ENCODE peak calls at places on chromosomes 2 and 18, in eight cellular contexts. Z is heart left ventricle, V is GM23248, A is IMR-90, H is OCI-LY7, U is colonic mucosa, R is thoracic aorta, L is dorsolateral prefrontal cortex. W is an unnamed sample.

GRCh38 chr2:170222298-170222697 is 44.4 kb downstream of the MYO3B start:
- DNase-seq in A (peak), Z (no peak), H (no peak), V (no peak), L (no peak), R (no peak), U (no peak), W (no peak)

GRCh38 chr2:20040489-20041172 is 10.8 kb downstream of the LAPTM4A start:
- DNase-seq in H (no peak), V (peak), Z (no peak), U (no peak), L (no peak), R (no peak), A (peak), W (no peak)

GRCh38 chr2:111712940-111713339 is 171.1 kb downstream of the ANAPC1 start:
- DNase-seq in U (no peak), L (no peak), Z (no peak), V (no peak), R (no peak), H (no peak), A (no peak), W (no peak)

GRCh38 chr2:11388262-11389047 is 44.0 kb upstream of the ROCK2 start:
- DNase-seq in H (no peak), R (no peak), Z (no peak), A (no peak), L (no peak), U (peak), V (no peak), W (no peak)

GRCh38 chr18:37483221-37483971 is 82.2 kb downstream of the CELF4 start:
- DNase-seq in A (peak), R (no peak), Z (no peak), H (no peak), L (no peak), U (no peak), V (peak), W (no peak)

GRCh38 chr2:233426619-233427342 is 72.5 kb downstream of the DGKD start:
- DNase-seq in L (no peak), A (peak), U (no peak), Z (no peak), V (peak), H (no peak), R (no peak), W (no peak)

GRCh38 chr2:108129636-108130035 is 110.1 kb upstream of the SULT1C3 start:
- DNase-seq in V (no peak), U (no peak), H (no peak), R (no peak), Z (no peak), L (no peak), A (no peak), W (no peak)

GRCh38 chr2:40357667-40358066 is 94.2 kb downstream of the SLC8A1 start:
- DNase-seq in V (peak), Z (no peak), H (no peak), R (no peak), A (peak), L (no peak), U (no peak), W (no peak)

GRCh38 chr18:12283256-12283655 is 24.8 kb upstream of the TUBB6 start:
- DNase-seq in L (no peak), A (peak), V (peak), R (no peak), Z (no peak), U (no peak), H (no peak), W (no peak)

GRCh38 chr2:126059379-126059778 is 596.6 kb upstream of the GYPC start:
- DNase-seq in V (no peak), R (no peak), L (no peak), U (no peak), Z (no peak), A (no peak), H (no peak), W (no peak)

GRCh38 chr18:55405655-55406373 is 182.2 kb downstream of the TCF4 start:
- DNase-seq in Z (peak), A (peak), L (peak), H (no peak), R (peak), V (peak), U (peak), W (peak)

GRCh38 chr2:71282493-71282892 is 49.1 kb upstream of the ZNF638 start:
- DNase-seq in A (no peak), L (no peak), Z (no peak), U (no peak), R (no peak), V (peak), H (peak), W (no peak)

GRCh38 chr18:12478269-12479057 is 70.7 kb downstream of the PRELID3A start:
- DNase-seq in L (no peak), U (no peak), A (no peak), H (no peak), Z (no peak), V (peak), R (no peak), W (no peak)

GRCh38 chr2:173806761-173807160 is 158.4 kb downstream of the SP3 start:
- DNase-seq in L (no peak), V (peak), A (peak), U (no peak), H (no peak), R (no peak), Z (no peak), W (no peak)

GRCh38 chr2:88450925-88451575 is 1.4 kb downstream of the FOXI3 start:
- DNase-seq in H (no peak), R (no peak), V (no peak), U (no peak), A (no peak), Z (no peak), L (no peak), W (no peak)

GRCh38 chr2:186540971-186541370 is 48.9 kb upstream of the ITGAV start:
- DNase-seq in H (no peak), R (no peak), U (no peak), A (peak), Z (no peak), L (no peak), V (peak), W (no peak)

GRCh38 chr2:32009479-32010256 is 1.1 kb downstream of the MEMO1 start:
- DNase-seq in H (peak), Z (peak), R (no peak), A (no peak), U (peak), V (peak), L (no peak), W (peak)

GRCh38 chr18:37019157-37019571 is 190.2 kb downstream of the KIAA1328 start:
- DNase-seq in L (no peak), U (no peak), V (peak), Z (no peak), H (no peak), R (no peak), A (peak), W (no peak)

GRCh38 chr2:68238955-68239822 is 13.1 kb downstream of the PPP3R1 start:
- DNase-seq in H (no peak), V (peak), Z (no peak), A (peak), U (no peak), L (no peak), R (no peak), W (no peak)

GRCh38 chr2:172704072-172704936 is 31.3 kb upstream of the RAPGEF4 start:
- DNase-seq in A (peak), H (peak), L (no peak), Z (no peak), V (peak), R (no peak), U (no peak), W (no peak)

GRCh38 chr2:127143851-127144782 is 37.2 kb upstream of the BIN1 start:
- DNase-seq in Z (no peak), U (no peak), A (peak), L (peak), V (peak), H (no peak), R (no peak), W (no peak)

GRCh38 chr2:37784759-37785149 is 113.3 kb upstream of the CDC42EP3 start:
- DNase-seq in V (no peak), R (no peak), U (no peak), Z (no peak), H (no peak), L (no peak), A (no peak), W (no peak)

GRCh38 chr18:78273876-78274275 is 705.7 kb upstream of the SALL3 start:
- DNase-seq in H (no peak), L (no peak), U (no peak), R (no peak), A (no peak), V (no peak), Z (no peak), W (no peak)

GRCh38 chr2:27655155-27655951 is 8.1 kb downstream of the SUPT7L start:
- DNase-seq in L (no peak), H (no peak), U (no peak), V (peak), R (no peak), A (peak), Z (no peak), W (no peak)

GRCh38 chr2:200860092-200860795 is 4.2 kb downstream of the CLK1 start:
- DNase-seq in U (no peak), R (no peak), V (peak), L (no peak), A (no peak), H (no peak), Z (no peak), W (no peak)

GRCh38 chr2:96108578-96109561 is 7.5 kb downstream of the ADRA2B start:
- DNase-seq in Z (peak), V (no peak), A (no peak), R (no peak), L (no peak), H (no peak), U (no peak), W (peak)
- H3K27ac ChIP-seq in Z (peak), V (no peak), A (no peak), R (peak), L (no peak), H (no peak), U (no peak), W (peak)

DNA sequence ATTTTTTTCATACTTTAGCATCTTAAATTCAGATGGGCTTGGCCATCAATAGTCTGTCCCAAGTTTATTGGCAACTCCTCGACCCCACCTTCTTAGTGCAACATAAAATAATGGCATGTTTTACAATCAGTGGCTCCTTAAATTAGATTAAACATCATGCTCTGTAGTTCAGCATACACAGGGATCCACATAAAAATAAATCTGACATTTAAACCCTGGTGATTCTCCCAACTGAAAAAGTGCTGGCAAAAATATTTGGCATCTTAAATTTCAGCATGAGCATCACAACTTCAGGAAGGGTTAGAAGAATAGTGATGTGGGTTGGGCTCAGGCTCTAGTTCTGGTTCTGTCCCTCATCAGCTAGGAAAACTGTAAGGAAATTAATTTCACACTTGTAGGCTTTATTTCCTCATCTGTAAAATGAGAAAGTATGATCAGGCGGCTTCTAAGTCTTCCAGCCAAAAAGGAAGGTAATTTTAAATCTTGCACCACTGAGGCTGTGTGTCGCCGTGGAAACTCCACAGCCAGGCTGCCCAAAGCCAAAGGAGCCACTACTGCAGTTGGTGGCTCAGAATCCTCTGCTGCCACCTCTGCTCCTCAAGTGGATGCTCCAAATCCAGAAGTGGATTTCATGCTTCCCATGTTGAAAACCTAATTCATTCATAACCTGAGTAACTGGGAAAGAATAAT is 17.6 kb upstream of the EPG5 start:
- DNase-seq in R (no peak), U (no peak), V (no peak), Z (no peak), L (no peak), A (no peak), H (no peak), W (no peak)
- H3K27ac ChIP-seq in R (no peak), U (no peak), V (no peak), Z (no peak), L (no peak), A (no peak), H (no peak), W (no peak)

DNA sequence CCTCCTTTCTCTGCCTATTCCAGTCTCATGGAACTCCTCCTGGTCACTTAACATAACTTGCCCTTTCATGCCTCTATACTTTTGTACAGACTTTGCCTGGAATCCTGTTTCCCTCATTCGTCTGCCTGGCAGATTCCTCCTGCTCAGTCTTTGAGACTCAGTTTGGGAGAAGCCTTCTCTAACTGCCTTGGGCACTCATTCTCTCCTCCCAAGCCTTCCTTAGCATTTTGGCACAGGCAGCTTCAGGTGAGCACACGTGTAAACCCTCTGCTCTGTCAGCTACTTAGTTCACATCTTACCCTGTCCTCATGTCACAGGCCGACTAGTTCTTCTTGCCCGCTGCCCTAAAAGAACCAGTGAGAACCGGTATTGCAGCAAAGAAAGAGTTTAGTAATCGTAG is 6.0 kb upstream of the FAM98A start:
- DNase-seq in U (no peak), R (no peak), A (no peak), Z (no peak), V (no peak), L (no peak), H (no peak), W (no peak)
- H3K27ac ChIP-seq in U (no peak), R (no peak), A (no peak), Z (no peak), V (no peak), L (no peak), H (no peak), W (no peak)

GRCh38 chr2:105800953-105801635 is 56.4 kb downstream of the NCK2 start:
- DNase-seq in U (no peak), A (no peak), R (no peak), H (peak), L (no peak), Z (no peak), V (no peak), W (no peak)
- H3K27ac ChIP-seq in U (peak), A (no peak), R (no peak), H (peak), L (peak), Z (peak), V (no peak), W (no peak)

DNA sequence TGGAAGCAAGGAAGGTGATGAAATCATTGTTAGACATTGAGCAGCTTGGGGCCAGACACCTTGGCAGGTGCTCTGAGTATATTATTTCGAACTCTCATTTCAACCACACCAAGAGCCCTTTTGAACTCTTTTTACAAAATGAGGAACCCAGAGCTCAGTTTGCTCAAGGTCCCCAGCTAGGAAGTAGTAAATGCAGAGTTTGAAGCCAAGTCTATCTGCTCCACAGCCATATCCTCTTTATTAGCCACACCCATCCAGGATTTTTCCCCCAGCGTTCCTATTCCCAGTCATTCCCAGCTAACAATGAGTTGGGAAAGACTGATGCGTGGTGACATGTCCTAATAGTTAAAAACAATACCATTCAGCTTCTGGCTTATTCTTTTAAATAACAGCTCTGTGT is 40.2 kb downstream of the SEMA4F start:
- DNase-seq in V (no peak), H (no peak), Z (no peak), U (peak), A (no peak), R (no peak), L (no peak), W (no peak)
- H3K27ac ChIP-seq in V (no peak), H (no peak), Z (no peak), U (peak), A (no peak), R (no peak), L (no peak), W (no peak)